ENCODE peak calls at places on chromosomes 6 and 20, in six cellular contexts. I is non-pigmented ciliary epithelial cell, U is ACHN, Y is EL, K is posterior vena cava, F is memory B cell. W is an unnamed sample.
A peak's percentile ranks its signal among the peaks of the same experiment; 100 is the strongest.

GRCh38 chr20:50124496-50124895 is 11.5 kb upstream of the UBE2V1 start:
- DNase-seq in K (no peak), I (no peak), Y (no peak), U (no peak), F (no peak), W (no peak)

GRCh38 chr6:12051861-12052368 is 39.8 kb downstream of the HIVEP1 start:
- DNase-seq in I (no peak), F (no peak), K (no peak), U (no peak), Y (no peak), W (no peak)

GRCh38 chr6:125066964-125067363 is 86.6 kb upstream of the TPD52L1 start:
- DNase-seq in Y (peak; percentile 52), F (no peak), K (no peak), U (no peak), I (peak; percentile 51), W (no peak)

GRCh38 chr6:68651018-68651985 is 16.2 kb downstream of the ADGRB3 start:
- DNase-seq in U (no peak), Y (no peak), I (peak; percentile 36), F (no peak), K (no peak), W (no peak)

GRCh38 chr20:9027626-9028025 is 41.3 kb upstream of the PLCB4 start:
- DNase-seq in U (no peak), I (no peak), F (no peak), Y (no peak), K (no peak), W (no peak)

GRCh38 chr20:56004611-56005388 is 519 bp downstream of the CBLN4 start:
- DNase-seq in U (no peak), F (no peak), K (no peak), I (no peak), Y (no peak), W (no peak)

GRCh38 chr6:157649311-157650260 is 173.5 kb upstream of the SNX9 start:
- DNase-seq in I (no peak), Y (no peak), U (no peak), F (no peak), K (no peak), W (no peak)

GRCh38 chr20:15638781-15639180 is 934.5 kb downstream of the KIF16B start:
- DNase-seq in K (no peak), F (no peak), I (no peak), Y (no peak), U (no peak), W (no peak)

GRCh38 chr6:69958978-69959377 is 92.6 kb downstream of the COL19A1 start:
- DNase-seq in I (no peak), K (no peak), F (no peak), U (no peak), Y (no peak), W (no peak)

GRCh38 chr6:112806163-112806900 is 459.2 kb downstream of the RFPL4B start:
- DNase-seq in K (no peak), I (peak; percentile 55), F (no peak), Y (peak; percentile 66), U (no peak), W (no peak)

GRCh38 chr6:90397047-90397446 is 100.4 kb upstream of the BACH2 start:
- DNase-seq in Y (no peak), I (no peak), U (no peak), F (no peak), K (no peak), W (no peak)

GRCh38 chr20:58538752-58539151 is 23.6 kb upstream of the APCDD1L start:
- DNase-seq in Y (peak; percentile 72), U (no peak), K (no peak), F (no peak), I (no peak), W (no peak)

GRCh38 chr6:80528115-80528514 is 421.6 kb downstream of the BCKDHB start:
- DNase-seq in Y (no peak), I (no peak), F (no peak), U (no peak), K (no peak), W (no peak)

GRCh38 chr6:1585669-1586049 is 24.1 kb upstream of the FOXC1 start:
- DNase-seq in Y (no peak), F (no peak), K (no peak), U (no peak), I (no peak), W (no peak)

GRCh38 chr20:24451428-24451827 is 18.0 kb upstream of the SYNDIG1 start:
- DNase-seq in I (no peak), F (no peak), U (no peak), K (no peak), Y (no peak), W (no peak)

GRCh38 chr6:85402071-85402470 is 47.8 kb upstream of the NT5E start:
- DNase-seq in U (no peak), F (no peak), Y (no peak), I (no peak), K (no peak), W (no peak)